ENCODE peak calls at places on chromosomes 3 and 15, in four cellular contexts. X is spleen, G is PC-3, U is astrocyte. C is an unnamed sample.

GRCh38 chr3:119810018-119810435 is 28.1 kb downstream of the NR1I2 start:
- DNase-seq in X (peak; percentile 89), G (no peak), U (peak; percentile 13), C (no peak)

GRCh38 chr15:95485367-95485766 is 845.1 kb upstream of the NR2F2 start:
- DNase-seq in X (no peak), G (no peak), U (peak; percentile 4), C (no peak)

GRCh38 chr15:49696441-49696840 is 75.6 kb downstream of the DTWD1 start:
- DNase-seq in X (no peak), G (no peak), U (no peak), C (no peak)

GRCh38 chr15:98657721-98658120 is 9.4 kb downstream of the IGF1R start:
- DNase-seq in X (no peak), G (no peak), U (peak; percentile 29), C (no peak)

GRCh38 chr3:41580274-41580959 is 381.1 kb downstream of the CTNNB1 start:
- DNase-seq in X (no peak), G (no peak), U (no peak), C (no peak)

GRCh38 chr3:16841906-16842709 is 42.6 kb upstream of the PLCL2 start:
- DNase-seq in X (peak; percentile 93), G (no peak), U (no peak), C (no peak)

GRCh38 chr3:23078735-23079134 is 124.4 kb upstream of the UBE2E2 start:
- DNase-seq in X (no peak), G (no peak), U (no peak), C (no peak)

GRCh38 chr15:79769081-79769481 is 127.7 kb downstream of the MTHFS start:
- DNase-seq in X (no peak), G (peak; percentile 71), U (no peak), C (no peak)

GRCh38 chr15:48592221-48592731 is 53.2 kb downstream of the FBN1 start:
- DNase-seq in X (no peak), G (no peak), U (peak; percentile 100), C (no peak)

GRCh38 chr15:47135279-47135678 is 582.0 kb upstream of the SEMA6D start:
- DNase-seq in X (no peak), G (no peak), U (no peak), C (no peak)

GRCh38 chr3:61964566-61964965 is 403.2 kb downstream of the PTPRG start:
- DNase-seq in X (no peak), G (no peak), U (no peak), C (no peak)

GRCh38 chr3:58521917-58522680 is 14.9 kb downstream of the ACOX2 start:
- DNase-seq in X (no peak), G (no peak), U (no peak), C (no peak)

GRCh38 chr3:30611613-30612421 is 5.4 kb downstream of the TGFBR2 start:
- DNase-seq in X (no peak), G (peak; percentile 84), U (peak; percentile 72), C (no peak)

GRCh38 chr3:24258727-24259600 is 235.7 kb downstream of the THRB start:
- DNase-seq in X (no peak), G (no peak), U (no peak), C (no peak)

GRCh38 chr3:27573780-27574437 is 89.7 kb upstream of the SLC4A7 start:
- DNase-seq in X (no peak), G (peak; percentile 27), U (peak; percentile 40), C (no peak)

GRCh38 chr15:72147416-72147815 is 29.2 kb downstream of the SENP8 start:
- DNase-seq in X (no peak), G (no peak), U (no peak), C (no peak)

GRCh38 chr3:40464339-40465110 is 7.4 kb downstream of the RPL14 start:
- DNase-seq in X (no peak), G (no peak), U (no peak), C (no peak)

GRCh38 chr15:49887604-49888340 is 231.3 kb downstream of the ATP8B4 start:
- DNase-seq in X (no peak), G (no peak), U (peak; percentile 19), C (no peak)

GRCh38 chr15:32856753-32857152 is 138.9 kb downstream of the GREM1 start:
- DNase-seq in X (no peak), G (no peak), U (peak; percentile 95), C (no peak)

DNA sequence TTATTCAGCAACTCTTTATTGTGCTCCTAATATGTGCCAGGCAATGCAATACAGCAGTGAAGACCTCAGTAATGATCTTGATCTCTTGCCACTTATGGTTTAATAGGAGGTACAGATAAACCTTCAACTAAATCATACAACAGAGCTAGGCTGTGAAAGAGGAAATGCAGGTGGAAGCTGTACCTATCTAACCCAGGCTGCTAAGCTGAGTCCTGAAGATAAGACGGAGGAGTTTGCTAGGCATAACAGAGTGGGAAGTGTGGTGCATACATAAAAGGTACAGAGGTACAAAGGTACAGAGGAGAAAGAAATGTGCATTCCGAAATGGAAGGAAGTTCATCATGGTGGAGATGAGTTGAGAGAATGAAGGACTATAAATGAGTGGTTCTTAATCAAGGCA is 35.0 kb downstream of the KBTBD8 start:
- DNase-seq in X (no peak), G (no peak), U (no peak), C (no peak)
- H3K27me3 ChIP-seq in X (no peaks in the 10 kb centered on the region), G (no peaks in the 10 kb centered on the region), U (no peaks in the 10 kb centered on the region), C (no peaks in the 10 kb centered on the region)

GRCh38 chr15:100373037-100373896 is 31.5 kb upstream of the ADAMTS17 start:
- DNase-seq in X (no peak), G (no peak), U (no peak), C (no peak)
- H3K4me3 ChIP-seq in X (peak overlapping the region; percentile 6), G (no peak overlapping the region), U (no peak overlapping the region), C (peak overlapping the region; percentile 82)

GRCh38 chr3:129978123-129978522 is 3.6 kb downstream of the TRH start:
- DNase-seq in X (no peak), G (no peak), U (no peak), C (no peak)
- H3K27me3 ChIP-seq in X (peaks cover 3% of the 10 kb centered on the region), G (peaks cover 26% of the 10 kb centered on the region), U (peaks cover 64% of the 10 kb centered on the region), C (peaks cover 14% of the 10 kb centered on the region)

GRCh38 chr3:89155811-89156210 is 48.4 kb downstream of the EPHA3 start:
- DNase-seq in X (no peak), G (no peak), U (no peak), C (no peak)
- H3K4me3 ChIP-seq in X (no peak overlapping the region), G (no peak overlapping the region), U (no peak overlapping the region), C (no peak overlapping the region)

GRCh38 chr3:71325715-71326114 is 257.8 kb downstream of the FOXP1 start:
- DNase-seq in X (no peak), G (no peak), U (no peak), C (no peak)
- H3K27me3 ChIP-seq in X (no peaks in the 10 kb centered on the region), G (no peaks in the 10 kb centered on the region), U (no peaks in the 10 kb centered on the region), C (no peaks in the 10 kb centered on the region)

GRCh38 chr3:89113344-89113743 is 5.9 kb downstream of the EPHA3 start:
- DNase-seq in X (no peak), G (no peak), U (no peak), C (no peak)

GRCh38 chr3:89116486-89116885 is 9.1 kb downstream of the EPHA3 start:
- DNase-seq in X (no peak), G (no peak), U (peak; percentile 64), C (no peak)

GRCh38 chr3:89114841-89115223 is 7.4 kb downstream of the EPHA3 start:
- DNase-seq in X (no peak), G (no peak), U (no peak), C (no peak)

DNA sequence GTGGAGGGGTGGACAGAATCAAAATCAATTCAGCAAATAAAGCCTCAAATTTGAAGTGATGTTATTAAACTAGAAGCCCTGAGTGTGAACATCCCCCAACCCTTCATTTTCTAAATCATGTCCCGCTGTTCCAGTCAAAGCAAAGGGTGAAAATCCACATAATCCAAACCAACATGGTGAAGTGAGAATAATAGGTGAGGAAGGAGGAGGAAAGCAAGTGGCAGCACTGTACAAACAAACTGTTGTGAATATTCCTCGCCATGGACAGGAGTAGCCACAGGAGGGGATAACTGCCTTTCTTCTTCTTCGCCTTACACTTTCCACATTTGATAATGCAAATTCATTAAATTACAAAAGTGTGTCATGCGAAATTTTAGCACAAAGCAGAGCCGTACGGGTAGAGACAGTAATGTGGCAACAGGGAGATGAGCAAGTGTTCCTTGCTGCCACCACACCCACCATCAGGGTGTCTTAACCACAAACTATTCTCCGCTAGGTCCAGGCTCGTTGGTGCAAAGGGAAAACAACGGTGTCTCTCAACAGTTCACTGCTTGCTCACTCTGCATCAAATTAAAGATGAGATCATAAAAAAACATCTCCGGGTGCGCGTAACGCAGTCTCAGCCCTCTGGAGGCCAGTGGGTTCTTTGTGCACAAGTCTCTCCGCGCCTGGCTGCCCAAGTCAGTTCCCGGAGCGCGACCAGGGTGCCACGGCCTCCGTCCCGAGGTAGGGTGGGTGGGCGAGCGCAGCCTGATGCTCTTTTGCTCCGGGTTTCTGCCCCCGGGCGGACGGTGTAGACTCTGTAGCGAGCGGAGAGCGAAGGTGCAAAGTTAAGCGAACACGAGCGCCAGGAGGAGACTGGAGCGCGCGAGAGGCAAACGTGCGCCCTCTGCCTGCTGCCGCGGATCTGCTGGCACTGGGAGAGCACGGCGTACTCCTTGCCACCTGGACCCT is 6.7 kb downstream of the EPHA3 start:
- DNase-seq in X (peak; percentile 82), G (peak; percentile 69), U (peak; percentile 65), C (no peak)
- H3K4me3 ChIP-seq in X (peak overlapping the region; percentile 29), G (peak overlapping the region; percentile 66), U (peak overlapping the region; percentile 72), C (peak overlapping the region; percentile 57)

DNA sequence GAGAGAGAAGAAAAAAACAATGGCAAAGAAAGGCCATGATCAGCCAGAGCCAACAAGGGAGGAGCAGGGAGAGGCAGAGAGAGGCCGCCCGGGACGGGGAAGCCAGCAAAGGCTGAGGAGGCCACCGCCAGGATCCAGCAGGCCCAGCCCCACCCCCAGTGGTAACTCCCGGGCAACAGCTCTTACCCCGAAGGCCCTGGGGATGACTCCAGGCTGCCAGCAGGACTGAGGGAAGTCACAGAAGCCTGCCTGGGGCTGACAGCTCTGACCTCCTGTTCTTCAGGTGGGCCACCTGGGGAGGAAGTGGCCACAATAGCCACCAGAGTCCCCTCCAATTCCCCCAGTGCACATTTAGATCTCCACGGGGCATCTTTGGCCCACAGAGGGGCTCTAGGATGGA is 184.3 kb upstream of the LINGO1 start:
- DNase-seq in X (no peak), G (no peak), U (no peak), C (no peak)
- H3K27me3 ChIP-seq in X (no peaks in the 10 kb centered on the region), G (peaks cover 30% of the 10 kb centered on the region), U (peaks cover 38% of the 10 kb centered on the region), C (peaks cover 3% of the 10 kb centered on the region)

DNA sequence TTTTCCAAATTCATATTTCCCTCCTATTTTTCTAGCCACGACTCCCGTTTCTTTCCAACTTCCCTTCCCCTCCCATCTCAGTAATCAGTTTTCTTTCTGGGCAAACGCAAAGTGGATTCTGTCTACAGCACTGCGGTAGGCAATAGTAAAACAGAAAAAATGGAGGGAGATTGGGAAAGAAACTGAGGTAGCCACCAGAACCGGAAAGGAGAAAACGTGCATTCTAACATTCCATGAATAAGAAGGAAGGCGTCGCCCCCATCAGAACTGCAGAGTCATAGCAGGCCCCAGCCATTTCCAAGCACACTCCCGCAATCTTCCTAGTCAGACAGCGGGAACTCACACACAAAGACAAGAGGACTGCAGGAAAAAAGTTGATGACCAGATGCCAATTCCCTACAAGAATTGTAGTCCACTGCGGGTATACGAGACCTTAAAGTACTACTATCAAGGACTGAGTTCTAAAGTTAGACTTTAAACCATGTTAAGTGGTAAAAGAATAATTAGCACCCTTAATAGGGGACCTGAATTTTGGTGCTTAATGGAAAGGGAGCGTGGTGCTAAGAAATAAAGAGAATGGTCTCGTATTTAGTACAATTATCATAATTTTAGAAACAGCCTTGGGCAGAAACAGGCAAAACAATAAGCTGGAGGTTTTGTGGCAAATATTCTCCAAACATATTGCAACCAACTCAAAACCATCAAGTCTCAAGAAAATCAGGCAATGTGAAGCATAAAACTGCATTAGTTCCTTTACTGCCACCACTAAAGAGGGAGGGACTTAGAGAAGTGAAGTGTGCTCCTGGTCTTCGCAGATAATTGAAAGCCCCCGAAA is 1.4 kb downstream of the PFN2 start:
- DNase-seq in X (no peak), G (peak; percentile 81), U (peak; percentile 83), C (peak; percentile 22)
- H3K4me3 ChIP-seq in X (peak overlapping the region; percentile 90), G (peak overlapping the region; percentile 79), U (peak overlapping the region; percentile 97), C (peak overlapping the region; percentile 98)

C was measured in thoracic aorta.